ENCODE peak calls at places on chromosomes 11 and 22, in four cellular contexts. One of them, this sample, is unnamed.

GRCh38 chr11:66869471-66869870 is 12.6 kb downstream of the LRFN4 start:
- DNase-seq in mesenchymal stem cell: no peak
- DNase-seq in H9: no peak
- DNase-seq in neuronal stem cell: no peak
- DNase-seq in this sample: no peak

GRCh38 chr11:73217810-73218105 is 323 bp upstream of the P2RY2 start:
- DNase-seq in H9: no peak
- DNase-seq in neuronal stem cell: no peak
- DNase-seq in mesenchymal stem cell: no peak
- DNase-seq in this sample: no peak

GRCh38 chr11:86888164-86888977 is 66.8 kb downstream of the FZD4 start:
- DNase-seq in H9: no peak
- DNase-seq in neuronal stem cell: no peak
- DNase-seq in mesenchymal stem cell: peak
- DNase-seq in this sample: peak

GRCh38 chr11:19557720-19558140 is 154.9 kb upstream of the NAV2 start:
- DNase-seq in neuronal stem cell: peak
- DNase-seq in mesenchymal stem cell: peak
- DNase-seq in H9: peak
- DNase-seq in this sample: peak

GRCh38 chr11:31106963-31107576 is 262.5 kb downstream of the DCDC1 start:
- DNase-seq in H9: peak
- DNase-seq in neuronal stem cell: peak
- DNase-seq in mesenchymal stem cell: peak
- DNase-seq in this sample: peak

GRCh38 chr11:120858740-120859139 is 165.2 kb upstream of the TBCEL start:
- DNase-seq in mesenchymal stem cell: peak
- DNase-seq in neuronal stem cell: no peak
- DNase-seq in H9: no peak
- DNase-seq in this sample: peak

GRCh38 chr11:72534859-72535547 is 100.7 kb upstream of the CLPB start:
- DNase-seq in mesenchymal stem cell: peak
- DNase-seq in neuronal stem cell: no peak
- DNase-seq in H9: peak
- DNase-seq in this sample: no peak

GRCh38 chr11:11742486-11742885 is 99.3 kb upstream of the USP47 start:
- DNase-seq in H9: no peak
- DNase-seq in neuronal stem cell: no peak
- DNase-seq in mesenchymal stem cell: no peak
- DNase-seq in this sample: no peak

GRCh38 chr22:42876041-42876440 is 19.0 kb upstream of the ARFGAP3 start:
- DNase-seq in neuronal stem cell: no peak
- DNase-seq in H9: no peak
- DNase-seq in mesenchymal stem cell: no peak
- DNase-seq in this sample: no peak

GRCh38 chr11:2768471-2769408 is 68.9 kb upstream of the KCNQ1OT1 start:
- DNase-seq in mesenchymal stem cell: peak
- DNase-seq in H9: no peak
- DNase-seq in neuronal stem cell: no peak
- DNase-seq in this sample: no peak

GRCh38 chr11:133576351-133576750 is 44.0 kb upstream of the OPCML start:
- DNase-seq in neuronal stem cell: no peak
- DNase-seq in mesenchymal stem cell: no peak
- DNase-seq in H9: peak
- DNase-seq in this sample: no peak

GRCh38 chr11:70140859-70141489 is 62.1 kb upstream of the FADD start:
- DNase-seq in neuronal stem cell: no peak
- DNase-seq in H9: no peak
- DNase-seq in mesenchymal stem cell: peak
- DNase-seq in this sample: no peak
- H3K14ac ChIP-seq in neuronal stem cell: peak
- H3K14ac ChIP-seq in H9: peak
- H3K14ac ChIP-seq in mesenchymal stem cell: no peak
- H3K14ac ChIP-seq in this sample: no peak

GRCh38 chr22:39319284-39320170 is at the start of gene RPL3:
- DNase-seq in mesenchymal stem cell: peak
- DNase-seq in neuronal stem cell: peak
- DNase-seq in H9: peak
- DNase-seq in this sample: peak
- H3K14ac ChIP-seq in mesenchymal stem cell: peak
- H3K14ac ChIP-seq in neuronal stem cell: peak
- H3K14ac ChIP-seq in H9: peak
- H3K14ac ChIP-seq in this sample: peak

DNA sequence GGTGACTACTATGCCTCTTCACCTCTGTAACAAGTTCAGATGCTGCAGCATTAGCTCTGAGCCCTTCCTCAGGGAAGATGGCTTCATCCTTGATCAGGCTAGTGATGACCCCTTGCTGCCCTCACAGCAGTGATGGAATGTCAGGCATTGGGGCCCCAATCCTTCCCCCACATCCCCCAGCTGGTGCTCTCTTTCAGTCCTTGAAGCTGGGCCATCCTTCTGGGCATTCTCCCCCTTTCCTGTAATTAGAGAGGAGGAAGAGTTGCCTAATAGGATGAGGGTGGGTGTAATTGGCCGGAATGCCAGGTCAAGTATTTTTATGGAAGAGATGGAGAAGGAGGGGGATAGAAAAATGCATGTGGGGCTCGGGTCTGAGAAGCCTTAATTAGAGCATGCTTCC is 62.6 kb downstream of the TRAF6 start:
- DNase-seq in H9: no peak
- DNase-seq in mesenchymal stem cell: no peak
- DNase-seq in neuronal stem cell: peak
- DNase-seq in this sample: no peak
- H3K14ac ChIP-seq in H9: no peak
- H3K14ac ChIP-seq in mesenchymal stem cell: no peak
- H3K14ac ChIP-seq in neuronal stem cell: no peak
- H3K14ac ChIP-seq in this sample: no peak

GRCh38 chr22:26330971-26331625 is 98.0 kb upstream of the ASPHD2 start:
- DNase-seq in neuronal stem cell: peak
- DNase-seq in mesenchymal stem cell: peak
- DNase-seq in H9: peak
- DNase-seq in this sample: peak
- H3K14ac ChIP-seq in neuronal stem cell: no peak
- H3K14ac ChIP-seq in mesenchymal stem cell: no peak
- H3K14ac ChIP-seq in H9: no peak
- H3K14ac ChIP-seq in this sample: no peak

GRCh38 chr11:96230686-96231085 is 112.3 kb downstream of the MAML2 start:
- DNase-seq in H9: no peak
- DNase-seq in neuronal stem cell: no peak
- DNase-seq in mesenchymal stem cell: no peak
- DNase-seq in this sample: peak
- H3K14ac ChIP-seq in H9: no peak
- H3K14ac ChIP-seq in neuronal stem cell: no peak
- H3K14ac ChIP-seq in mesenchymal stem cell: no peak
- H3K14ac ChIP-seq in this sample: no peak

This sample was measured in trophoblast cell.